ENCODE peak calls at places on chromosomes 12 and 14, in four cellular contexts. L, B, D and G are unnamed samples.

GRCh38 chr14:31363331-31364073 is 56.8 kb downstream of the HEATR5A start:
- DNase-seq in D (no peak), B (no peak), L (no peak), G (no peak)

GRCh38 chr14:80202888-80203562 is 8.3 kb downstream of the DIO2 start:
- DNase-seq in B (peak; percentile 21), D (no peak), L (no peak), G (no peak)

GRCh38 chr12:24135158-24135850 is 185.8 kb upstream of the SOX5 start:
- DNase-seq in B (no peak), L (no peak), D (no peak), G (no peak)

GRCh38 chr12:4278582-4278939 is 5.0 kb downstream of the CCND2 start:
- DNase-seq in B (no peak), L (no peak), D (no peak), G (no peak)

GRCh38 chr14:31898835-31899528 is 178.1 kb upstream of the ARHGAP5 start:
- DNase-seq in D (no peak), L (no peak), B (no peak), G (no peak)

GRCh38 chr12:76623929-76624328 is 64.4 kb upstream of the OSBPL8 start:
- DNase-seq in D (peak; percentile 72), L (no peak), B (no peak), G (no peak)

GRCh38 chr12:100234591-100235304 is 32.1 kb downstream of the DEPDC4 start:
- DNase-seq in B (peak; percentile 29), L (peak; percentile 76), D (no peak), G (peak; percentile 8)

GRCh38 chr12:105775351-105775750 is 363.4 kb downstream of the NUAK1 start:
- DNase-seq in B (no peak), D (no peak), L (peak; percentile 89), G (peak; percentile 53)

GRCh38 chr12:44362947-44363346 is 513.2 kb downstream of the NELL2 start:
- DNase-seq in B (no peak), L (no peak), D (no peak), G (no peak)

GRCh38 chr14:41167040-41167439 is 439.6 kb upstream of the LRFN5 start:
- DNase-seq in D (no peak), B (no peak), L (no peak), G (no peak)

GRCh38 chr12:52600475-52600874 is 788 bp downstream of the KRT72 start:
- DNase-seq in L (no peak), B (no peak), D (no peak), G (no peak)

GRCh38 chr12:51722387-51722786 is 126.1 kb downstream of the FIGNL2 start:
- DNase-seq in L (no peak), B (no peak), D (no peak), G (no peak)

GRCh38 chr14:104171029-104171697 is 32.8 kb downstream of the KIF26A start:
- DNase-seq in D (no peak), L (no peak), B (no peak), G (no peak)

GRCh38 chr12:25069221-25069620 is 120.3 kb upstream of the BCAT1 start:
- DNase-seq in B (no peak), D (no peak), L (no peak), G (no peak)

GRCh38 chr12:75479963-75480461 is 543 bp upstream of the GLIPR1 start:
- DNase-seq in L (no peak), B (no peak), D (no peak), G (peak; percentile 20)

GRCh38 chr12:119171691-119172090 is 7.0 kb upstream of the HSPB8 start:
- DNase-seq in B (no peak), D (no peak), L (no peak), G (no peak)

GRCh38 chr12:61706783-61707182 is 553.4 kb upstream of the USP15 start:
- DNase-seq in D (no peak), L (no peak), B (no peak), G (no peak)

GRCh38 chr14:22646570-22647254 is 2.6 kb upstream of the OR6J1 start:
- DNase-seq in L (no peak), D (peak; percentile 61), B (no peak), G (no peak)

GRCh38 chr12:16756833-16757552 is 151.0 kb upstream of the LMO3 start:
- DNase-seq in B (no peak), L (no peak), D (no peak), G (no peak)

GRCh38 chr12:131388164-131388795 is 322.6 kb upstream of the SFSWAP start:
- DNase-seq in B (no peak), D (no peak), L (no peak), G (no peak)

GRCh38 chr14:98903371-98903770 is 368.6 kb downstream of the BCL11B start:
- DNase-seq in B (no peak), D (no peak), L (no peak), G (no peak)

GRCh38 chr12:121715862-121716435 is 3.4 kb downstream of the TMEM120B start:
- DNase-seq in D (no peak), B (no peak), L (no peak), G (no peak)

GRCh38 chr12:80648866-80649265 is 58.6 kb upstream of the MYF6 start:
- DNase-seq in D (peak; percentile 62), B (no peak), L (no peak), G (peak; percentile 60)